ENCODE peak calls at places on chromosomes 1 and 21, in seven cellular contexts. One of them, this sample, is unnamed.

GRCh38 chr1:225572422-225572821 is 80.5 kb downstream of the ENAH start:
- DNase-seq in K562: no peak
- DNase-seq in heart left ventricle: no peak
- DNase-seq in lower leg skin: no peak
- DNase-seq in tibial nerve: no peak
- DNase-seq in transverse colon: no peak
- DNase-seq in HCT116: no peak
- DNase-seq in this sample: no peak

GRCh38 chr1:225597926-225598575 is 54.9 kb downstream of the ENAH start:
- DNase-seq in K562: no peak
- DNase-seq in heart left ventricle: no peak
- DNase-seq in lower leg skin: no peak
- DNase-seq in tibial nerve: no peak
- DNase-seq in transverse colon: no peak
- DNase-seq in HCT116: no peak
- DNase-seq in this sample: no peak

GRCh38 chr1:41739061-41739955 is 179.4 kb downstream of the HIVEP3 start:
- DNase-seq in K562: no peak
- DNase-seq in heart left ventricle: peak; percentile 79
- DNase-seq in lower leg skin: peak; percentile 95
- DNase-seq in tibial nerve: peak; percentile 62
- DNase-seq in transverse colon: peak; percentile 72
- DNase-seq in HCT116: no peak
- DNase-seq in this sample: no peak

GRCh38 chr21:38470762-38471161 is 27.5 kb downstream of the ERG start:
- DNase-seq in K562: no peak
- DNase-seq in heart left ventricle: no peak
- DNase-seq in lower leg skin: no peak
- DNase-seq in tibial nerve: no peak
- DNase-seq in transverse colon: no peak
- DNase-seq in HCT116: no peak
- DNase-seq in this sample: no peak

GRCh38 chr21:40841524-40842196 is 5.3 kb downstream of the DSCAM start:
- DNase-seq in K562: peak; percentile 14
- DNase-seq in heart left ventricle: peak; percentile 38
- DNase-seq in lower leg skin: no peak
- DNase-seq in tibial nerve: no peak
- DNase-seq in transverse colon: no peak
- DNase-seq in HCT116: no peak
- DNase-seq in this sample: no peak

GRCh38 chr1:167332503-167332902 is 111.8 kb downstream of the POU2F1 start:
- DNase-seq in K562: peak; percentile 32
- DNase-seq in heart left ventricle: no peak
- DNase-seq in lower leg skin: no peak
- DNase-seq in tibial nerve: no peak
- DNase-seq in transverse colon: no peak
- DNase-seq in HCT116: no peak
- DNase-seq in this sample: no peak

GRCh38 chr1:70627910-70628309 is 216.8 kb downstream of the CTH start:
- DNase-seq in K562: no peak
- DNase-seq in heart left ventricle: no peak
- DNase-seq in lower leg skin: no peak
- DNase-seq in tibial nerve: no peak
- DNase-seq in transverse colon: no peak
- DNase-seq in HCT116: no peak
- DNase-seq in this sample: no peak

GRCh38 chr21:31216206-31216605 is 127.9 kb downstream of the TIAM1 start:
- DNase-seq in K562: no peak
- DNase-seq in heart left ventricle: no peak
- DNase-seq in lower leg skin: no peak
- DNase-seq in tibial nerve: no peak
- DNase-seq in transverse colon: no peak
- DNase-seq in HCT116: no peak
- DNase-seq in this sample: no peak

GRCh38 chr1:226223157-226223785 is at the start of gene MIXL1:
- DNase-seq in K562: no peak
- DNase-seq in heart left ventricle: no peak
- DNase-seq in lower leg skin: no peak
- DNase-seq in tibial nerve: no peak
- DNase-seq in transverse colon: peak; percentile 11
- DNase-seq in HCT116: no peak
- DNase-seq in this sample: no peak

GRCh38 chr1:117060441-117061317 is 553 bp downstream of the TTF2 start:
- DNase-seq in K562: peak; percentile 78
- DNase-seq in heart left ventricle: no peak
- DNase-seq in lower leg skin: no peak
- DNase-seq in tibial nerve: no peak
- DNase-seq in transverse colon: peak; percentile 34
- DNase-seq in HCT116: peak; percentile 21
- DNase-seq in this sample: peak; percentile 37

GRCh38 chr1:100609849-100610248 is 71.9 kb downstream of the GPR88 start:
- DNase-seq in K562: no peak
- DNase-seq in heart left ventricle: no peak
- DNase-seq in lower leg skin: no peak
- DNase-seq in tibial nerve: no peak
- DNase-seq in transverse colon: no peak
- DNase-seq in HCT116: no peak
- DNase-seq in this sample: no peak

GRCh38 chr1:186738896-186739295 is 58.7 kb upstream of the PTGS2 start:
- DNase-seq in K562: no peak
- DNase-seq in heart left ventricle: no peak
- DNase-seq in lower leg skin: no peak
- DNase-seq in tibial nerve: no peak
- DNase-seq in transverse colon: no peak
- DNase-seq in HCT116: no peak
- DNase-seq in this sample: no peak

GRCh38 chr21:23886828-23887708 is 1720.2 kb downstream of the MRPL39 start:
- DNase-seq in K562: peak; percentile 38
- DNase-seq in heart left ventricle: no peak
- DNase-seq in lower leg skin: no peak
- DNase-seq in tibial nerve: no peak
- DNase-seq in transverse colon: no peak
- DNase-seq in HCT116: no peak
- DNase-seq in this sample: no peak

GRCh38 chr21:45409466-45410150 is 4.6 kb downstream of the COL18A1 start:
- DNase-seq in K562: peak; percentile 31
- DNase-seq in heart left ventricle: peak; percentile 64
- DNase-seq in lower leg skin: no peak
- DNase-seq in tibial nerve: no peak
- DNase-seq in transverse colon: no peak
- DNase-seq in HCT116: no peak
- DNase-seq in this sample: no peak

GRCh38 chr1:198118136-198118535 is 38.7 kb upstream of the NEK7 start:
- DNase-seq in K562: peak; percentile 13
- DNase-seq in heart left ventricle: peak; percentile 81
- DNase-seq in lower leg skin: peak; percentile 87
- DNase-seq in tibial nerve: peak; percentile 37
- DNase-seq in transverse colon: peak; percentile 9
- DNase-seq in HCT116: no peak
- DNase-seq in this sample: no peak

GRCh38 chr1:87718241-87718950 is 389.7 kb downstream of the LMO4 start:
- DNase-seq in K562: no peak
- DNase-seq in heart left ventricle: no peak
- DNase-seq in lower leg skin: no peak
- DNase-seq in tibial nerve: no peak
- DNase-seq in transverse colon: no peak
- DNase-seq in HCT116: no peak
- DNase-seq in this sample: no peak

GRCh38 chr1:90104941-90105593 is 110.2 kb downstream of the ZNF326 start:
- DNase-seq in K562: no peak
- DNase-seq in heart left ventricle: no peak
- DNase-seq in lower leg skin: no peak
- DNase-seq in tibial nerve: no peak
- DNase-seq in transverse colon: no peak
- DNase-seq in HCT116: no peak
- DNase-seq in this sample: no peak

GRCh38 chr1:12552951-12553921 is 64.8 kb downstream of the DHRS3 start:
- DNase-seq in K562: no peak
- DNase-seq in heart left ventricle: no peak
- DNase-seq in lower leg skin: no peak
- DNase-seq in tibial nerve: no peak
- DNase-seq in transverse colon: no peak
- DNase-seq in HCT116: no peak
- DNase-seq in this sample: no peak

GRCh38 chr1:241679961-241680360 is 27.9 kb downstream of the WDR64 start:
- DNase-seq in K562: no peak
- DNase-seq in heart left ventricle: no peak
- DNase-seq in lower leg skin: no peak
- DNase-seq in tibial nerve: no peak
- DNase-seq in transverse colon: no peak
- DNase-seq in HCT116: no peak
- DNase-seq in this sample: no peak

GRCh38 chr1:76264642-76265041 is 190.1 kb downstream of the ST6GALNAC3 start:
- DNase-seq in K562: no peak
- DNase-seq in heart left ventricle: no peak
- DNase-seq in lower leg skin: no peak
- DNase-seq in tibial nerve: no peak
- DNase-seq in transverse colon: no peak
- DNase-seq in HCT116: no peak
- DNase-seq in this sample: no peak

GRCh38 chr1:39076127-39076798 is 50.1 kb downstream of the NDUFS5 start:
- DNase-seq in K562: peak; percentile 47
- DNase-seq in heart left ventricle: peak; percentile 63
- DNase-seq in lower leg skin: no peak
- DNase-seq in tibial nerve: peak; percentile 65
- DNase-seq in transverse colon: peak; percentile 57
- DNase-seq in HCT116: no peak
- DNase-seq in this sample: peak; percentile 66

GRCh38 chr1:109091196-109092193 is 931 bp downstream of the TMEM167B start:
- DNase-seq in K562: peak; percentile 78
- DNase-seq in heart left ventricle: no peak
- DNase-seq in lower leg skin: no peak
- DNase-seq in tibial nerve: no peak
- DNase-seq in transverse colon: peak; percentile 37
- DNase-seq in HCT116: no peak
- DNase-seq in this sample: no peak

GRCh38 chr1:241457421-241457820 is 62.1 kb downstream of the FH start:
- DNase-seq in K562: no peak
- DNase-seq in heart left ventricle: no peak
- DNase-seq in lower leg skin: no peak
- DNase-seq in tibial nerve: no peak
- DNase-seq in transverse colon: no peak
- DNase-seq in HCT116: no peak
- DNase-seq in this sample: no peak

GRCh38 chr1:19047373-19047772 is 90.9 kb upstream of the IFFO2 start:
- DNase-seq in K562: no peak
- DNase-seq in heart left ventricle: no peak
- DNase-seq in lower leg skin: peak; percentile 82
- DNase-seq in tibial nerve: no peak
- DNase-seq in transverse colon: no peak
- DNase-seq in HCT116: no peak
- DNase-seq in this sample: no peak

DNA sequence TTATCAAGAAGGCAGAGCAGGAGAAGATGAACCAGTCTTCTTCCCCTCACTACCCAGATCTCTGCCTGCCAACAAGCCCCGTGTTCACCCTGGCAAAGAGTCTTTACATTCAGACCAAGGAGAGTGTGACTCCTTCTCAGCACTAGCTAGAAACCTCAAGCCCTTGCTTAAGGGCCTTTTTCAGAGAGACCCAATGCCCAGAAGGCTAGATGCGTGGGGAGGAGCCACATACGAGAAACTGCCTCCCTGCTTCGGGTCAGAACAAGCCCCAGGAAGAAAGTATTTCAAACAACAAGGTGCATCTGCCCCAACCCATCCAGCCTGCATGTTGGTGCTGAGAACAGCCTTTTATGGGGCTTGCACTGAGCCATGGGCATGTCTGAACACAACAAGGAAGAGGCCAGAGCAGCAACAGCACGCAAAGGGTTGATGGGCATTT is 152.7 kb upstream of the CAMK1G start:
- DNase-seq in K562: no peak
- DNase-seq in heart left ventricle: no peak
- DNase-seq in lower leg skin: no peak
- DNase-seq in tibial nerve: no peak
- DNase-seq in transverse colon: no peak
- DNase-seq in HCT116: no peak
- DNase-seq in this sample: no peak
- TF ChIP-seq POLR2A in K562: no peak
- TF ChIP-seq POLR2A in heart left ventricle: no peak
- TF ChIP-seq POLR2A in lower leg skin: no peak
- TF ChIP-seq POLR2A in tibial nerve: no peak
- TF ChIP-seq POLR2A in transverse colon: no peak
- TF ChIP-seq POLR2A in HCT116: no peak
- TF ChIP-seq POLR2A in this sample: no peak

GRCh38 chr21:17512245-17513213 is at the start of gene CXADR:
- DNase-seq in K562: peak; percentile 63
- DNase-seq in heart left ventricle: peak; percentile 69
- DNase-seq in lower leg skin: peak; percentile 91
- DNase-seq in tibial nerve: no peak
- DNase-seq in transverse colon: peak; percentile 92
- DNase-seq in HCT116: peak; percentile 71
- DNase-seq in this sample: peak; percentile 91
- TF ChIP-seq POLR2A in K562: no peak
- TF ChIP-seq POLR2A in heart left ventricle: peak; percentile 40
- TF ChIP-seq POLR2A in lower leg skin: no peak
- TF ChIP-seq POLR2A in tibial nerve: no peak
- TF ChIP-seq POLR2A in transverse colon: peak; percentile 94
- TF ChIP-seq POLR2A in HCT116: peak; percentile 55
- TF ChIP-seq POLR2A in this sample: no peak

GRCh38 chr1:43358121-43358745 is 548 bp upstream of the CDC20 start:
- DNase-seq in K562: peak; percentile 80
- DNase-seq in heart left ventricle: no peak
- DNase-seq in lower leg skin: no peak
- DNase-seq in tibial nerve: no peak
- DNase-seq in transverse colon: peak; percentile 64
- DNase-seq in HCT116: peak; percentile 49
- DNase-seq in this sample: peak; percentile 35
- TF ChIP-seq POLR2A in K562: peak; percentile 82
- TF ChIP-seq POLR2A in heart left ventricle: no peak
- TF ChIP-seq POLR2A in lower leg skin: no peak
- TF ChIP-seq POLR2A in tibial nerve: no peak
- TF ChIP-seq POLR2A in transverse colon: peak; percentile 64
- TF ChIP-seq POLR2A in HCT116: peak; percentile 85
- TF ChIP-seq POLR2A in this sample: peak; percentile 56

GRCh38 chr1:45327644-45328515 is 1.2 kb downstream of the HPDL start:
- DNase-seq in K562: no peak
- DNase-seq in heart left ventricle: no peak
- DNase-seq in lower leg skin: peak; percentile 65
- DNase-seq in tibial nerve: no peak
- DNase-seq in transverse colon: peak; percentile 30
- DNase-seq in HCT116: no peak
- DNase-seq in this sample: no peak

GRCh38 chr1:45328680-45329079 is 2.0 kb downstream of the HPDL start:
- DNase-seq in K562: no peak
- DNase-seq in heart left ventricle: no peak
- DNase-seq in lower leg skin: peak; percentile 65
- DNase-seq in tibial nerve: no peak
- DNase-seq in transverse colon: no peak
- DNase-seq in HCT116: no peak
- DNase-seq in this sample: no peak

GRCh38 chr1:45325816-45326506 is 734 bp upstream of the HPDL start:
- DNase-seq in K562: no peak
- DNase-seq in heart left ventricle: no peak
- DNase-seq in lower leg skin: peak; percentile 70
- DNase-seq in tibial nerve: no peak
- DNase-seq in transverse colon: no peak
- DNase-seq in HCT116: no peak
- DNase-seq in this sample: no peak

GRCh38 chr1:45329445-45329844 is 2.8 kb downstream of the HPDL start:
- DNase-seq in K562: peak; percentile 69
- DNase-seq in heart left ventricle: no peak
- DNase-seq in lower leg skin: peak; percentile 56
- DNase-seq in tibial nerve: no peak
- DNase-seq in transverse colon: no peak
- DNase-seq in HCT116: no peak
- DNase-seq in this sample: peak; percentile 51

GRCh38 chr1:45326627-45327591 is at the start of gene HPDL:
- DNase-seq in K562: no peak
- DNase-seq in heart left ventricle: peak; percentile 57
- DNase-seq in lower leg skin: peak; percentile 90
- DNase-seq in tibial nerve: no peak
- DNase-seq in transverse colon: peak; percentile 80
- DNase-seq in HCT116: no peak
- DNase-seq in this sample: no peak
- TF ChIP-seq POLR2A in K562: no peak
- TF ChIP-seq POLR2A in heart left ventricle: no peak
- TF ChIP-seq POLR2A in lower leg skin: no peak
- TF ChIP-seq POLR2A in tibial nerve: no peak
- TF ChIP-seq POLR2A in transverse colon: peak; percentile 22
- TF ChIP-seq POLR2A in HCT116: no peak
- TF ChIP-seq POLR2A in this sample: no peak

This sample was measured in H54.